ENCODE peak calls at places on chromosomes 7 and 10, in nine cellular contexts. I is brain microvascular endothelial cell; U is NCI-H2081 treated with DMSO at 0.1 percent for 48 hours; D is NCI-H460; K is dorsolateral prefrontal cortex; H is activated T-helper 1 cell treated with anti-CD3 and anti-CD28 coated beads, Interleukin-12 subunit alpha, Interleukin-12 subunit beta, Interleukin-2, Interleukin-4 antibody, amounts not matched to agents 30 ng/mL and 10 ng/mL and 1 ng/mL, durations not matched to agents 14 hours and 24 hours and 36 hours; R is T-helper 2 cell; V is fibroblast of mammary gland; N is stimulated activated CD4-positive, alpha-beta T cell treated with anti-CD3 and anti-CD28 coated beads, Interleukin-2, amount 100 ng/mL, for 24 hours. A is an unnamed sample.

GRCh38 chr7:78220754-78221153 is 422.2 kb downstream of the PHTF2 start:
- DNase-seq in D (no peak), I (no peak), H (no peak), R (no peak), N (no peak), U (peak; percentile 85), K (no peak), V (no peak), A (no peak)

GRCh38 chr10:114359953-114360345 is 44.4 kb downstream of the AFAP1L2 start:
- DNase-seq in N (no peak), U (no peak), R (no peak), H (no peak), D (no peak), I (no peak), V (no peak), K (no peak), A (no peak)

GRCh38 chr10:113301342-113301984 is 251.4 kb upstream of the HABP2 start:
- DNase-seq in R (no peak), V (no peak), K (no peak), D (no peak), U (no peak), N (no peak), I (no peak), H (no peak), A (no peak)

GRCh38 chr10:32149257-32149955 is 93.2 kb upstream of the KIF5B start:
- DNase-seq in U (no peak), H (peak; percentile 36), N (peak; percentile 12), D (peak; percentile 33), R (no peak), I (peak; percentile 95), K (no peak), V (peak; percentile 97), A (no peak)

GRCh38 chr10:5550621-5551530 is 26.1 kb downstream of the CALML3 start:
- DNase-seq in N (no peak), I (peak; percentile 44), U (no peak), K (peak; percentile 35), D (no peak), V (no peak), H (no peak), R (no peak), A (peak; percentile 66)

GRCh38 chr7:32142649-32143048 is 72.4 kb upstream of the PDE1C start:
- DNase-seq in N (no peak), H (no peak), V (peak; percentile 29), U (no peak), I (peak; percentile 69), R (no peak), D (no peak), K (no peak), A (no peak)

GRCh38 chr10:53115660-53116059 is 343.1 kb upstream of the MBL2 start:
- DNase-seq in U (no peak), N (no peak), I (no peak), D (no peak), V (no peak), K (no peak), R (no peak), H (no peak), A (no peak)

GRCh38 chr10:125768217-125768616 is 7.4 kb downstream of the MMP21 start:
- DNase-seq in H (no peak), D (no peak), R (no peak), U (no peak), K (no peak), N (no peak), V (peak; percentile 32), I (no peak), A (no peak)

GRCh38 chr7:65554-65953 is 126.8 kb upstream of the FAM20C start:
- DNase-seq in K (no peak), V (peak; percentile 69), U (no peak), I (no peak), H (no peak), D (no peak), N (no peak), R (no peak), A (no peak)

GRCh38 chr7:4789194-4790077 is 14.0 kb downstream of the AP5Z1 start:
- DNase-seq in N (no peak), H (no peak), U (no peak), D (no peak), K (no peak), I (no peak), R (no peak), V (no peak), A (no peak)

GRCh38 chr10:110835841-110836240 is 35.9 kb upstream of the PDCD4 start:
- DNase-seq in I (no peak), V (no peak), N (no peak), R (no peak), H (no peak), K (no peak), U (no peak), D (no peak), A (no peak)

GRCh38 chr7:12696001-12696400 is 8.6 kb downstream of the ARL4A start:
- DNase-seq in I (no peak), U (no peak), D (no peak), R (no peak), V (no peak), H (no peak), N (no peak), K (no peak), A (no peak)

GRCh38 chr7:113918946-113919345 is at the start of gene PPP1R3A:
- DNase-seq in V (no peak), H (no peak), K (no peak), I (peak; percentile 41), D (no peak), N (no peak), U (no peak), R (no peak), A (no peak)

GRCh38 chr10:100531761-100532160 is 2.1 kb upstream of the NDUFB8 start:
- DNase-seq in H (no peak), D (no peak), R (no peak), I (no peak), V (no peak), K (no peak), N (no peak), U (no peak), A (no peak)

GRCh38 chr7:111894518-111894917 is 311.7 kb downstream of the DOCK4 start:
- DNase-seq in U (no peak), H (no peak), D (no peak), V (no peak), N (no peak), R (no peak), I (no peak), K (no peak), A (no peak)

GRCh38 chr10:21757601-21757901 is 223.5 kb downstream of the MLLT10 start:
- DNase-seq in H (no peak), V (no peak), D (no peak), K (no peak), N (no peak), R (no peak), U (no peak), I (no peak), A (no peak)

GRCh38 chr10:29387269-29387668 is 98.4 kb downstream of the LYZL1 start:
- DNase-seq in V (no peak), K (no peak), D (no peak), U (no peak), I (no peak), R (no peak), N (no peak), H (no peak), A (no peak)

GRCh38 chr7:155298834-155299538 is 1.3 kb downstream of the INSIG1 start:
- DNase-seq in D (peak; percentile 88), U (peak; percentile 89), V (peak; percentile 97), R (peak; percentile 85), N (peak; percentile 94), I (peak; percentile 97), K (peak; percentile 99), H (peak; percentile 96), A (peak; percentile 98)

GRCh38 chr10:14459670-14460069 is 128.9 kb upstream of the FRMD4A start:
- DNase-seq in R (no peak), U (no peak), V (no peak), K (no peak), I (no peak), D (no peak), H (no peak), N (no peak), A (no peak)

GRCh38 chr10:132554991-132555647 is 17.5 kb downstream of the INPP5A start:
- DNase-seq in K (no peak), I (no peak), U (no peak), V (no peak), D (no peak), N (peak; percentile 50), H (no peak), R (no peak), A (peak; percentile 90)

GRCh38 chr10:24208661-24209420 is at the start of gene KIAA1217:
- DNase-seq in U (no peak), D (no peak), V (peak; percentile 5), I (peak; percentile 19), N (peak; percentile 11), R (no peak), K (no peak), H (peak; percentile 1), A (no peak)

A was measured in cardiac septum.